ENCODE peak calls at places on chromosomes 13 and 19, in four cellular contexts. J is hepatocyte, T is IMR-90, B is HTR-8/SVneo. A is an unnamed sample.

GRCh38 chr19:1655131-1655981 is 2.9 kb upstream of the TCF3 start:
- DNase-seq in J (peak), T (no peak), B (no peak), A (no peak)

GRCh38 chr13:109764474-109765292 is 21.7 kb downstream of the IRS2 start:
- DNase-seq in J (no peak), B (no peak), T (peak), A (peak)

GRCh38 chr13:79988573-79988972 is 352.4 kb downstream of the SPRY2 start:
- DNase-seq in T (peak), J (peak), B (no peak), A (peak)

GRCh38 chr19:48446579-48446978 is 796 bp downstream of the GRWD1 start:
- DNase-seq in T (no peak), B (no peak), J (no peak), A (no peak)

GRCh38 chr19:48596679-48597465 is 9.7 kb upstream of the SPACA4 start:
- DNase-seq in T (no peak), B (no peak), J (no peak), A (no peak)

GRCh38 chr19:47675859-47676258 is 37.4 kb upstream of the EHD2 start:
- DNase-seq in B (no peak), T (no peak), J (no peak), A (no peak)

GRCh38 chr19:54462072-54462712 is 1.4 kb downstream of the LENG9 start:
- DNase-seq in T (no peak), J (no peak), B (no peak), A (no peak)

GRCh38 chr19:10918359-10918758 is 10.1 kb downstream of the YIPF2 start:
- DNase-seq in J (no peak), B (no peak), T (no peak), A (no peak)

GRCh38 chr19:54356444-54357056 is 8.2 kb downstream of the LAIR1 start:
- DNase-seq in B (no peak), J (no peak), T (no peak), A (no peak)

GRCh38 chr19:10899171-10899653 is 27.9 kb downstream of the CARM1 start:
- DNase-seq in T (no peak), J (no peak), B (no peak), A (no peak)

GRCh38 chr19:5046339-5047039 is 77.6 kb downstream of the KDM4B start:
- DNase-seq in T (peak), B (no peak), J (peak), A (peak)

GRCh38 chr13:83065136-83065535 is 817.1 kb downstream of the SLITRK1 start:
- DNase-seq in J (peak), B (no peak), T (peak), A (peak)

GRCh38 chr19:16600824-16601223 is 27.2 kb downstream of the MED26 start:
- DNase-seq in J (no peak), T (no peak), B (no peak), A (no peak)

GRCh38 chr19:3279306-3279705 is 54.8 kb downstream of the CELF5 start:
- DNase-seq in J (no peak), B (no peak), T (no peak), A (no peak)

GRCh38 chr19:1206733-1207301 is 1.2 kb downstream of the STK11 start:
- DNase-seq in T (no peak), B (no peak), J (peak), A (no peak)

GRCh38 chr19:35261356-35262100 is 7.2 kb upstream of the USF2 start:
- DNase-seq in J (no peak), B (no peak), T (no peak), A (no peak)

GRCh38 chr19:47253467-47253881 is 2.9 kb upstream of the CCDC9 start:
- DNase-seq in J (peak), T (peak), B (peak), A (peak)

GRCh38 chr19:55635334-55635717 is 5.5 kb upstream of the ZNF580 start:
- DNase-seq in T (no peak), J (no peak), B (no peak), A (no peak)

GRCh38 chr13:43874512-43875092 is 4.9 kb downstream of the CCDC122 start:
- DNase-seq in J (no peak), T (peak), B (no peak), A (peak)

GRCh38 chr13:71412231-71412630 is 454.8 kb downstream of the DACH1 start:
- DNase-seq in T (no peak), B (no peak), J (no peak), A (no peak)

GRCh38 chr13:74040200-74040599 is 94.0 kb downstream of the KLF12 start:
- DNase-seq in J (peak), B (peak), T (peak), A (no peak)

GRCh38 chr13:50800091-50800739 is 43.3 kb downstream of the DLEU7 start:
- DNase-seq in B (no peak), T (no peak), J (no peak), A (no peak)

GRCh38 chr19:33778089-33778791 is 18.4 kb upstream of the KCTD15 start:
- DNase-seq in B (peak), J (peak), T (peak), A (peak)

GRCh38 chr13:113728571-113729054 is 30.4 kb upstream of the TMEM255B start:
- DNase-seq in J (no peak), B (no peak), T (no peak), A (no peak)

GRCh38 chr19:48724796-48725753 is 5.5 kb upstream of the MAMSTR start:
- DNase-seq in T (peak), B (peak), J (peak), A (peak)

GRCh38 chr19:57389730-57390598 is at the start of gene ZNF548:
- DNase-seq in T (peak), J (peak), B (peak), A (peak)

GRCh38 chr19:27714857-27715256 is 1498.1 kb downstream of the UQCRFS1 start:
- DNase-seq in J (no peak), B (no peak), T (no peak), A (no peak)

GRCh38 chr13:43389573-43389972 is 366.2 kb downstream of the DNAJC15 start:
- DNase-seq in T (peak), J (no peak), B (no peak), A (no peak)

GRCh38 chr13:105603283-105603682 is 932.2 kb downstream of the EFNB2 start:
- DNase-seq in T (no peak), J (no peak), B (no peak), A (no peak)

GRCh38 chr19:55283548-55284393 is at the start of gene BRSK1:
- DNase-seq in T (peak), B (peak), J (peak), A (peak)

GRCh38 chr13:112690242-112690943 is 555 bp downstream of the ATP11A start:
- DNase-seq in B (peak), J (peak), T (peak), A (no peak)

GRCh38 chr13:29175245-29175873 is 355.2 kb downstream of the MTUS2 start:
- DNase-seq in J (no peak), T (no peak), B (no peak), A (no peak)

GRCh38 chr13:30107536-30108136 is 199.7 kb downstream of the KATNAL1 start:
- DNase-seq in T (peak), B (no peak), J (no peak), A (peak)

GRCh38 chr19:38073806-38074685 is 150.0 kb downstream of the DPF1 start:
- DNase-seq in B (no peak), J (peak), T (peak), A (no peak)

A was measured in HFFc6.